ENCODE peak calls at places on chromosome 6, in eight cellular contexts. One of them, this sample, is unnamed.

GRCh38 chr6:1281746-1282145 is 30.2 kb upstream of the FOXQ1 start:
- DNase-seq in foreskin fibroblast: no peak
- DNase-seq in stimulated activated CD8-positive, alpha-beta memory T cell treated with anti-CD3 and anti-CD28 coated beads, Interleukin-7, amount 100 ng/mL, for 4 hours: no peak
- DNase-seq in dorsolateral prefrontal cortex: no peak
- DNase-seq in activated CD4-positive, alpha-beta T cell treated with anti-CD3 and anti-CD28 coated beads, Interleukin-2, amount 50 U/mL, for 24 hours: no peak
- DNase-seq in ELF-1: no peak
- DNase-seq in hypothalamus: no peak
- DNase-seq in hepatocyte: no peak
- DNase-seq in this sample: no peak

GRCh38 chr6:24931752-24932691 is 3.7 kb downstream of the RIPOR2 start:
- DNase-seq in ELF-1: no peak
- DNase-seq in dorsolateral prefrontal cortex: no peak
- DNase-seq in hepatocyte: no peak
- DNase-seq in stimulated activated CD8-positive, alpha-beta memory T cell treated with anti-CD3 and anti-CD28 coated beads, Interleukin-7, amount 100 ng/mL, for 4 hours: no peak
- DNase-seq in activated CD4-positive, alpha-beta T cell treated with anti-CD3 and anti-CD28 coated beads, Interleukin-2, amount 50 U/mL, for 24 hours: no peak
- DNase-seq in hypothalamus: no peak
- DNase-seq in foreskin fibroblast: no peak
- DNase-seq in this sample: no peak

GRCh38 chr6:123316733-123317323 is 319.9 kb downstream of the TRDN start:
- DNase-seq in dorsolateral prefrontal cortex: no peak
- DNase-seq in hepatocyte: peak
- DNase-seq in stimulated activated CD8-positive, alpha-beta memory T cell treated with anti-CD3 and anti-CD28 coated beads, Interleukin-7, amount 100 ng/mL, for 4 hours: no peak
- DNase-seq in activated CD4-positive, alpha-beta T cell treated with anti-CD3 and anti-CD28 coated beads, Interleukin-2, amount 50 U/mL, for 24 hours: no peak
- DNase-seq in ELF-1: no peak
- DNase-seq in foreskin fibroblast: no peak
- DNase-seq in hypothalamus: no peak
- DNase-seq in this sample: no peak

GRCh38 chr6:79971195-79971594 is 23.8 kb upstream of the ELOVL4 start:
- DNase-seq in hypothalamus: no peak
- DNase-seq in dorsolateral prefrontal cortex: no peak
- DNase-seq in foreskin fibroblast: no peak
- DNase-seq in hepatocyte: no peak
- DNase-seq in activated CD4-positive, alpha-beta T cell treated with anti-CD3 and anti-CD28 coated beads, Interleukin-2, amount 50 U/mL, for 24 hours: no peak
- DNase-seq in ELF-1: no peak
- DNase-seq in stimulated activated CD8-positive, alpha-beta memory T cell treated with anti-CD3 and anti-CD28 coated beads, Interleukin-7, amount 100 ng/mL, for 4 hours: no peak
- DNase-seq in this sample: no peak

GRCh38 chr6:152380993-152381898 is 255.9 kb downstream of the SYNE1 start:
- DNase-seq in foreskin fibroblast: peak
- DNase-seq in hypothalamus: peak
- DNase-seq in dorsolateral prefrontal cortex: peak
- DNase-seq in ELF-1: peak
- DNase-seq in stimulated activated CD8-positive, alpha-beta memory T cell treated with anti-CD3 and anti-CD28 coated beads, Interleukin-7, amount 100 ng/mL, for 4 hours: no peak
- DNase-seq in activated CD4-positive, alpha-beta T cell treated with anti-CD3 and anti-CD28 coated beads, Interleukin-2, amount 50 U/mL, for 24 hours: no peak
- DNase-seq in hepatocyte: peak
- DNase-seq in this sample: peak

GRCh38 chr6:105482227-105482839 is 79.5 kb upstream of the PREP start:
- DNase-seq in stimulated activated CD8-positive, alpha-beta memory T cell treated with anti-CD3 and anti-CD28 coated beads, Interleukin-7, amount 100 ng/mL, for 4 hours: no peak
- DNase-seq in hepatocyte: peak
- DNase-seq in dorsolateral prefrontal cortex: peak
- DNase-seq in ELF-1: no peak
- DNase-seq in foreskin fibroblast: no peak
- DNase-seq in activated CD4-positive, alpha-beta T cell treated with anti-CD3 and anti-CD28 coated beads, Interleukin-2, amount 50 U/mL, for 24 hours: no peak
- DNase-seq in hypothalamus: peak
- DNase-seq in this sample: peak

GRCh38 chr6:46393161-46393939 is 97.9 kb downstream of the RCAN2 start:
- DNase-seq in hepatocyte: no peak
- DNase-seq in activated CD4-positive, alpha-beta T cell treated with anti-CD3 and anti-CD28 coated beads, Interleukin-2, amount 50 U/mL, for 24 hours: no peak
- DNase-seq in stimulated activated CD8-positive, alpha-beta memory T cell treated with anti-CD3 and anti-CD28 coated beads, Interleukin-7, amount 100 ng/mL, for 4 hours: no peak
- DNase-seq in ELF-1: no peak
- DNase-seq in hypothalamus: no peak
- DNase-seq in foreskin fibroblast: no peak
- DNase-seq in dorsolateral prefrontal cortex: no peak
- DNase-seq in this sample: no peak

GRCh38 chr6:141482773-141483172 is 650.0 kb upstream of the GJE1 start:
- DNase-seq in foreskin fibroblast: no peak
- DNase-seq in stimulated activated CD8-positive, alpha-beta memory T cell treated with anti-CD3 and anti-CD28 coated beads, Interleukin-7, amount 100 ng/mL, for 4 hours: no peak
- DNase-seq in hepatocyte: no peak
- DNase-seq in activated CD4-positive, alpha-beta T cell treated with anti-CD3 and anti-CD28 coated beads, Interleukin-2, amount 50 U/mL, for 24 hours: no peak
- DNase-seq in dorsolateral prefrontal cortex: no peak
- DNase-seq in ELF-1: no peak
- DNase-seq in hypothalamus: no peak
- DNase-seq in this sample: no peak

GRCh38 chr6:31970604-31971271 is 1.2 kb downstream of the DXO start:
- DNase-seq in hypothalamus: no peak
- DNase-seq in activated CD4-positive, alpha-beta T cell treated with anti-CD3 and anti-CD28 coated beads, Interleukin-2, amount 50 U/mL, for 24 hours: no peak
- DNase-seq in hepatocyte: no peak
- DNase-seq in ELF-1: no peak
- DNase-seq in foreskin fibroblast: no peak
- DNase-seq in stimulated activated CD8-positive, alpha-beta memory T cell treated with anti-CD3 and anti-CD28 coated beads, Interleukin-7, amount 100 ng/mL, for 4 hours: no peak
- DNase-seq in dorsolateral prefrontal cortex: no peak
- DNase-seq in this sample: no peak

GRCh38 chr6:39029156-39030011 is 19.2 kb upstream of the GLP1R start:
- DNase-seq in hypothalamus: no peak
- DNase-seq in activated CD4-positive, alpha-beta T cell treated with anti-CD3 and anti-CD28 coated beads, Interleukin-2, amount 50 U/mL, for 24 hours: peak
- DNase-seq in hepatocyte: peak
- DNase-seq in ELF-1: peak
- DNase-seq in dorsolateral prefrontal cortex: no peak
- DNase-seq in foreskin fibroblast: no peak
- DNase-seq in stimulated activated CD8-positive, alpha-beta memory T cell treated with anti-CD3 and anti-CD28 coated beads, Interleukin-7, amount 100 ng/mL, for 4 hours: no peak
- DNase-seq in this sample: no peak

GRCh38 chr6:74167951-74168350 is 471.9 kb downstream of the CD109 start:
- DNase-seq in activated CD4-positive, alpha-beta T cell treated with anti-CD3 and anti-CD28 coated beads, Interleukin-2, amount 50 U/mL, for 24 hours: no peak
- DNase-seq in foreskin fibroblast: no peak
- DNase-seq in hepatocyte: no peak
- DNase-seq in stimulated activated CD8-positive, alpha-beta memory T cell treated with anti-CD3 and anti-CD28 coated beads, Interleukin-7, amount 100 ng/mL, for 4 hours: no peak
- DNase-seq in dorsolateral prefrontal cortex: no peak
- DNase-seq in hypothalamus: no peak
- DNase-seq in ELF-1: no peak
- DNase-seq in this sample: no peak

This sample was measured in skeletal muscle cell.